ENCODE peak calls at places on chromosome 19, in five cellular contexts. One of them, this sample, is unnamed.

GRCh38 chr19:55224038-55224665 is 4.4 kb downstream of the TMEM86B start:
- DNase-seq in stimulated activated CD4-positive, alpha-beta T cell treated with anti-CD3 and anti-CD28 coated beads, TNF-alpha, amount 100 ng/mL, for 24 hours: no peak
- DNase-seq in CD8-positive, alpha-beta memory T cell: no peak
- DNase-seq in AG08395: no peak
- DNase-seq in retina: no peak
- DNase-seq in this sample: no peak

GRCh38 chr19:49809155-49809986 is 3.7 kb downstream of the FUZ start:
- DNase-seq in CD8-positive, alpha-beta memory T cell: peak; percentile 41
- DNase-seq in stimulated activated CD4-positive, alpha-beta T cell treated with anti-CD3 and anti-CD28 coated beads, TNF-alpha, amount 100 ng/mL, for 24 hours: peak; percentile 17
- DNase-seq in AG08395: peak; percentile 46
- DNase-seq in retina: peak; percentile 85
- DNase-seq in this sample: no peak

GRCh38 chr19:57240311-57241090 is at the start of gene ZNF805:
- DNase-seq in AG08395: peak; percentile 97
- DNase-seq in retina: peak; percentile 95
- DNase-seq in CD8-positive, alpha-beta memory T cell: peak; percentile 94
- DNase-seq in stimulated activated CD4-positive, alpha-beta T cell treated with anti-CD3 and anti-CD28 coated beads, TNF-alpha, amount 100 ng/mL, for 24 hours: peak; percentile 91
- DNase-seq in this sample: peak; percentile 95

GRCh38 chr19:54168174-54168917 is 4.6 kb downstream of the TMC4 start:
- DNase-seq in stimulated activated CD4-positive, alpha-beta T cell treated with anti-CD3 and anti-CD28 coated beads, TNF-alpha, amount 100 ng/mL, for 24 hours: peak; percentile 80
- DNase-seq in AG08395: peak; percentile 94
- DNase-seq in CD8-positive, alpha-beta memory T cell: peak; percentile 77
- DNase-seq in retina: peak; percentile 92
- DNase-seq in this sample: peak; percentile 98

GRCh38 chr19:13234518-13234917 is 84.3 kb downstream of the IER2 start:
- DNase-seq in retina: no peak
- DNase-seq in stimulated activated CD4-positive, alpha-beta T cell treated with anti-CD3 and anti-CD28 coated beads, TNF-alpha, amount 100 ng/mL, for 24 hours: peak; percentile 29
- DNase-seq in AG08395: peak; percentile 58
- DNase-seq in CD8-positive, alpha-beta memory T cell: peak; percentile 33
- DNase-seq in this sample: no peak

GRCh38 chr19:30153326-30154210 is 211.5 kb downstream of the URI1 start:
- DNase-seq in CD8-positive, alpha-beta memory T cell: no peak
- DNase-seq in stimulated activated CD4-positive, alpha-beta T cell treated with anti-CD3 and anti-CD28 coated beads, TNF-alpha, amount 100 ng/mL, for 24 hours: no peak
- DNase-seq in AG08395: no peak
- DNase-seq in retina: no peak
- DNase-seq in this sample: no peak

GRCh38 chr19:16886305-16886880 is 2.4 kb upstream of the F2RL3 start:
- DNase-seq in AG08395: peak; percentile 71
- DNase-seq in retina: no peak
- DNase-seq in CD8-positive, alpha-beta memory T cell: no peak
- DNase-seq in stimulated activated CD4-positive, alpha-beta T cell treated with anti-CD3 and anti-CD28 coated beads, TNF-alpha, amount 100 ng/mL, for 24 hours: no peak
- DNase-seq in this sample: no peak

GRCh38 chr19:2392366-2392765 is 32.3 kb downstream of the TMPRSS9 start:
- DNase-seq in retina: no peak
- DNase-seq in CD8-positive, alpha-beta memory T cell: no peak
- DNase-seq in AG08395: no peak
- DNase-seq in stimulated activated CD4-positive, alpha-beta T cell treated with anti-CD3 and anti-CD28 coated beads, TNF-alpha, amount 100 ng/mL, for 24 hours: no peak
- DNase-seq in this sample: no peak

GRCh38 chr19:10018786-10019185 is 5.5 kb downstream of the RDH8 start:
- DNase-seq in AG08395: no peak
- DNase-seq in CD8-positive, alpha-beta memory T cell: no peak
- DNase-seq in stimulated activated CD4-positive, alpha-beta T cell treated with anti-CD3 and anti-CD28 coated beads, TNF-alpha, amount 100 ng/mL, for 24 hours: no peak
- DNase-seq in retina: no peak
- DNase-seq in this sample: no peak

GRCh38 chr19:2096543-2097329 is at the start of gene IZUMO4:
- DNase-seq in stimulated activated CD4-positive, alpha-beta T cell treated with anti-CD3 and anti-CD28 coated beads, TNF-alpha, amount 100 ng/mL, for 24 hours: peak; percentile 100
- DNase-seq in retina: no peak
- DNase-seq in AG08395: peak; percentile 99
- DNase-seq in CD8-positive, alpha-beta memory T cell: peak; percentile 99
- DNase-seq in this sample: peak; percentile 99

GRCh38 chr19:20078696-20079095 is 896 bp downstream of the ZNF90 start:
- DNase-seq in stimulated activated CD4-positive, alpha-beta T cell treated with anti-CD3 and anti-CD28 coated beads, TNF-alpha, amount 100 ng/mL, for 24 hours: no peak
- DNase-seq in AG08395: peak; percentile 5
- DNase-seq in CD8-positive, alpha-beta memory T cell: no peak
- DNase-seq in retina: peak; percentile 53
- DNase-seq in this sample: no peak

GRCh38 chr19:1295169-1296012 is 9.7 kb downstream of the EFNA2 start:
- DNase-seq in retina: no peak
- DNase-seq in AG08395: peak; percentile 73
- DNase-seq in stimulated activated CD4-positive, alpha-beta T cell treated with anti-CD3 and anti-CD28 coated beads, TNF-alpha, amount 100 ng/mL, for 24 hours: no peak
- DNase-seq in CD8-positive, alpha-beta memory T cell: no peak
- DNase-seq in this sample: no peak

GRCh38 chr19:28028881-28029280 is 1184.1 kb downstream of the UQCRFS1 start:
- DNase-seq in stimulated activated CD4-positive, alpha-beta T cell treated with anti-CD3 and anti-CD28 coated beads, TNF-alpha, amount 100 ng/mL, for 24 hours: no peak
- DNase-seq in CD8-positive, alpha-beta memory T cell: no peak
- DNase-seq in AG08395: no peak
- DNase-seq in retina: no peak
- DNase-seq in this sample: no peak

GRCh38 chr19:43552616-43553015 is 19.6 kb downstream of the ZNF575 start:
- DNase-seq in retina: no peak
- DNase-seq in stimulated activated CD4-positive, alpha-beta T cell treated with anti-CD3 and anti-CD28 coated beads, TNF-alpha, amount 100 ng/mL, for 24 hours: no peak
- DNase-seq in AG08395: no peak
- DNase-seq in CD8-positive, alpha-beta memory T cell: no peak
- DNase-seq in this sample: no peak

GRCh38 chr19:3573858-3574637 is 1.3 kb downstream of the HMG20B start:
- DNase-seq in retina: peak; percentile 73
- DNase-seq in CD8-positive, alpha-beta memory T cell: peak; percentile 78
- DNase-seq in AG08395: peak; percentile 93
- DNase-seq in stimulated activated CD4-positive, alpha-beta T cell treated with anti-CD3 and anti-CD28 coated beads, TNF-alpha, amount 100 ng/mL, for 24 hours: peak; percentile 67
- DNase-seq in this sample: no peak

GRCh38 chr19:6587093-6587820 is 3.7 kb downstream of the CD70 start:
- DNase-seq in CD8-positive, alpha-beta memory T cell: no peak
- DNase-seq in AG08395: no peak
- DNase-seq in retina: peak; percentile 63
- DNase-seq in stimulated activated CD4-positive, alpha-beta T cell treated with anti-CD3 and anti-CD28 coated beads, TNF-alpha, amount 100 ng/mL, for 24 hours: no peak
- DNase-seq in this sample: no peak

GRCh38 chr19:7917292-7918061 is 2.7 kb upstream of the SNAPC2 start:
- DNase-seq in CD8-positive, alpha-beta memory T cell: peak; percentile 44
- DNase-seq in retina: peak; percentile 80
- DNase-seq in stimulated activated CD4-positive, alpha-beta T cell treated with anti-CD3 and anti-CD28 coated beads, TNF-alpha, amount 100 ng/mL, for 24 hours: no peak
- DNase-seq in AG08395: peak; percentile 70
- DNase-seq in this sample: peak; percentile 92

GRCh38 chr19:49710372-49710951 is 19.5 kb downstream of the CPT1C start:
- DNase-seq in retina: no peak
- DNase-seq in AG08395: peak; percentile 32
- DNase-seq in stimulated activated CD4-positive, alpha-beta T cell treated with anti-CD3 and anti-CD28 coated beads, TNF-alpha, amount 100 ng/mL, for 24 hours: no peak
- DNase-seq in CD8-positive, alpha-beta memory T cell: no peak
- DNase-seq in this sample: no peak

GRCh38 chr19:55088543-55089265 is 13.0 kb downstream of the EPS8L1 start:
- DNase-seq in retina: peak; percentile 80
- DNase-seq in stimulated activated CD4-positive, alpha-beta T cell treated with anti-CD3 and anti-CD28 coated beads, TNF-alpha, amount 100 ng/mL, for 24 hours: peak; percentile 58
- DNase-seq in AG08395: peak; percentile 79
- DNase-seq in CD8-positive, alpha-beta memory T cell: peak; percentile 51
- DNase-seq in this sample: peak; percentile 75